ENCODE peak calls at places on chromosomes 12 and 14, in eight cellular contexts. V, H, D, R, Z, E, J and F are unnamed samples.

GRCh38 chr14:105179191-105179590 is 1.9 kb downstream of the NUDT14 start:
- DNase-seq in V (no peak), H (no peak), Z (no peak), R (no peak), J (no peak), E (no peak), D (no peak), F (no peak)

GRCh38 chr12:56510786-56511185 is 10.8 kb upstream of the RBMS2 start:
- DNase-seq in Z (no peak), V (no peak), R (no peak), H (no peak), J (no peak), E (no peak), D (no peak), F (no peak)

GRCh38 chr12:57806677-57807076 is 11.9 kb downstream of the AVIL start:
- DNase-seq in J (no peak), E (no peak), R (no peak), Z (no peak), H (no peak), D (no peak), V (no peak), F (no peak)

GRCh38 chr14:100827140-100827517 is 1.2 kb downstream of the MEG3 start:
- DNase-seq in E (no peak), J (no peak), V (no peak), Z (peak), D (no peak), R (peak), H (no peak), F (no peak)

GRCh38 chr12:47903927-47904646 is 707 bp downstream of the VDR start:
- DNase-seq in H (peak), J (no peak), V (no peak), E (no peak), R (peak), D (peak), Z (peak), F (no peak)

GRCh38 chr12:113239288-113239771 is 18.1 kb downstream of the TPCN1 start:
- DNase-seq in H (peak), R (no peak), E (no peak), V (no peak), Z (no peak), J (no peak), D (peak), F (no peak)

GRCh38 chr14:92630367-92630766 is 116.8 kb downstream of the RIN3 start:
- DNase-seq in J (no peak), D (peak), R (no peak), E (no peak), H (no peak), V (no peak), Z (no peak), F (no peak)

GRCh38 chr12:29611906-29612305 is 114.4 kb upstream of the OVCH1 start:
- DNase-seq in Z (peak), E (no peak), H (no peak), D (no peak), J (no peak), R (no peak), V (no peak), F (no peak)

GRCh38 chr12:91099373-91099772 is 11.9 kb downstream of the LUM start:
- DNase-seq in D (no peak), V (no peak), H (no peak), R (no peak), E (no peak), J (no peak), Z (no peak), F (no peak)

GRCh38 chr12:116982721-116983502 is 72.2 kb downstream of the FBXW8 start:
- DNase-seq in D (no peak), H (no peak), J (no peak), E (no peak), V (no peak), R (no peak), Z (peak), F (no peak)

GRCh38 chr12:124174406-124174805 is 120.5 kb upstream of the RFLNA start:
- DNase-seq in Z (peak), R (no peak), J (no peak), D (no peak), E (no peak), V (no peak), H (no peak), F (no peak)

GRCh38 chr12:130144256-130144655 is 18.0 kb upstream of the FZD10 start:
- DNase-seq in Z (no peak), D (no peak), R (no peak), E (no peak), V (no peak), J (no peak), H (no peak), F (no peak)

GRCh38 chr12:99367181-99367580 is 280.4 kb upstream of the GARIN6 start:
- DNase-seq in V (no peak), H (no peak), E (no peak), D (no peak), Z (no peak), J (no peak), R (no peak), F (no peak)

GRCh38 chr14:64187331-64187730 is 106.8 kb downstream of the ESR2 start:
- DNase-seq in J (no peak), R (no peak), V (no peak), E (no peak), Z (no peak), H (no peak), D (no peak), F (no peak)

GRCh38 chr12:108612788-108613282 is 15.0 kb upstream of the TMEM119 start:
- DNase-seq in R (no peak), E (no peak), D (no peak), Z (no peak), H (peak), J (no peak), V (no peak), F (no peak)

GRCh38 chr14:56855891-56856461 is 45.7 kb upstream of the OTX2 start:
- DNase-seq in Z (no peak), D (no peak), E (no peak), V (no peak), R (no peak), H (no peak), J (no peak), F (no peak)

GRCh38 chr12:99005601-99006000 is 360.5 kb downstream of the APAF1 start:
- DNase-seq in E (no peak), J (no peak), D (no peak), V (no peak), R (no peak), H (no peak), Z (no peak), F (no peak)

DNA sequence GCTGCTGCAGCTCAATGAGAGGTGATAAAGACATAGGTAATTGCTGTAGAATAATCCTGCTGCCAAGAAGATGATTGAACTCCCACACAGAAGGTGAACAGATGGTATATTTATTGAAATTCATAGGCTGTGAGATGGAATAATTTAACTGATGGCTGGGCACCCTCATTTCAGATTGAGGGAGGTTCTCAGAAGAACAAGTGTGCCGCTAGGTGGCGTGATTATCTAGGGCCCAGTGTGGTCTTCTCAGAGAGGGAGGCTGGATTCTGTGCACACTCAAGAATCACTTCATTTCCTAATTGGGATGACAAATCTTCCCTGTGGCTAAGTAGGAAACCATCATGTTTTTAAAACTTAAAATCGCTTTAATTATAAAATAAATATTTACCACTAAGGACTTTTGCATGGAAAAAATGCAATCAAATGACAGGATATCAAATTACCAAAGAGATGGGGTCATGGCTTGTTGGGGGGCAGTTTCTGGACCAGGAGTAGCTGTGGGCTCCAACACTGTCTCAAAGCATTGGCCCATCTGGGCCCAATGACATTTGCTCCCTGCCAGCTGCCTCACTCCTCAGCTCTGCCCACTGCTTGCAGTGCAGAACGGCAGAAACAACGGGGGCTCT is 132.3 kb downstream of the SNAPC1 start:
- DNase-seq in H (peak), E (no peak), R (peak), V (peak), D (no peak), J (peak), Z (peak), F (peak)
- TF ChIP-seq CTCF in H (peak), E (peak), R (peak), V (peak), D (no peak), J (peak), Z (peak), F (peak)

GRCh38 chr12:41680155-41680554 is 464.5 kb downstream of the GXYLT1 start:
- DNase-seq in Z (no peak), V (no peak), J (no peak), E (no peak), R (no peak), H (no peak), D (no peak), F (no peak)

GRCh38 chr12:41683513-41683912 is 461.2 kb downstream of the GXYLT1 start:
- DNase-seq in E (no peak), V (no peak), R (no peak), J (no peak), Z (no peak), H (no peak), D (no peak), F (no peak)

GRCh38 chr12:41683023-41683422 is 461.7 kb downstream of the GXYLT1 start:
- DNase-seq in H (no peak), Z (no peak), D (no peak), J (no peak), R (no peak), V (no peak), E (no peak), F (no peak)

GRCh38 chr12:41681898-41682297 is 462.8 kb downstream of the GXYLT1 start:
- DNase-seq in V (peak), J (no peak), H (no peak), D (no peak), E (no peak), R (no peak), Z (no peak), F (no peak)

DNA sequence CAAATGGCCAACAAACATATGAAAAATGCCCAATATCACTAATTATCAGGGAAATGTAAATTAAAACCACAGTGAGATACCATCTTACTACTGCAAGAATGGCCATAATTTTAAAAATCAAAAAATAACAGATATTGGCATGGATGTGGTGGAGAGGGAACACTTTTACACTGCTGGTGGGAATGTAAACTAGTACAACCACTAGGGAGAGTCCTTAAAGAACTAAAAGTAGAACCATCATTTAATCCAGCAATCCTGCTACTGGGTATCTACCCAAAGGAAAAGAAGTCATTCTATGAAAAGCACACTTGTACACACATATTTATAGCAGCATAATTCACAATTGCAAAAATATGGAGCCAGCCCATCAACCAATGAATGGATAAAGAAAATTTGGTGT is 459.7 kb downstream of the GXYLT1 start:
- DNase-seq in J (no peak), Z (no peak), E (no peak), R (no peak), D (no peak), H (no peak), V (no peak), F (no peak)
- TF ChIP-seq CTCF in J (no peak), Z (peak), E (no peak), R (no peak), D (peak), H (no peak), V (no peak), F (no peak)

DNA sequence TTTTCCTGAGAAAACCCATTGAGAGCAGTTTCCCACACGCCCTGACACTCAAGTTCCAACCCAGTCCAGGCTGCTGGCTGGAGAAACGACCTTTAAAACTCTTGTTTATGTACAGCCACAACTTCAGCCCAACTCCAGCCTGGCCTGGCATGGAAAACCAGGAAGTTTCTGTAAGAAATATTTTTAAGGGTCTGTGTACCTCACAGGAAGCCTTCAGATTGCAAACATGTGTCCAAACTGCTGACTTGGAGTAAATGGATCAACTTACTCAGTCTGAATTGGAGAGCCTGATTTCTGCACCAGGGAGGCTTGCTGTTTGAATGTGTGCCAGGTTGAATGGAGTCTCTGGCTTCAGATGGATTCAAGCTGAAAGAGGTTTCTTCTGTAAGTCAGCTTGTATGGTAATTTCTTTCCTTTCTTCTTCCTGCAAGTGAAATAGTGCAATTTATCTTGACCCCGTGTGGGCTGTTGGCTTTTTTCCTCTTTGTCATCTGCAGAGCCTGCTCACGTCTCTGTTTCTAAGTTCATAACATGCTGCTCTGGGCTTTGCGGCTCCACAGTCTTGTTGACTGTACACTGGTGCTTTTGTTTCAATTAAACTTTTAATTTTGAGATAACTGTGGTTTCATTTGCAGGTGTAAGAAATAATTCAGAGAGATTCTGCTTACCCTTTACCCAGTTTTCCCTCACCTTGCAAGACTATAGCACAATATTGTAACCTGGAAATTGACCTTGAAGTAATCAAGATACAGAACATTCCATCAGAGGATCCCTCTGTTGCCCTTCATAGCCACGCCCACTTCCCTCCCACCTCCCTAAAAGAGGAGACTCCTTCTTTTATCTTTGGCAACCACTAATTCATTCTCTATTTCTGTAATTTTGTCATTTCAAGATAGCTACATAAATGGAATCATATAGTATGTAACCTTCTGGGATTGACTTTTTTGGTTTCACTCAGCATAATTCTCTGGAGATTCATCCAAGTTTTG is 109.7 kb upstream of the PRMT8 start:
- DNase-seq in Z (peak), V (no peak), R (no peak), D (peak), H (no peak), E (no peak), J (no peak), F (no peak)
- TF ChIP-seq CTCF in Z (no peak), V (no peak), R (no peak), D (no peak), H (no peak), E (no peak), J (no peak), F (no peak)

GRCh38 chr12:14138495-14138894 is 157.1 kb upstream of the GRIN2B start:
- DNase-seq in D (no peak), Z (no peak), R (no peak), E (no peak), H (no peak), V (peak), J (no peak), F (no peak)
- TF ChIP-seq CTCF in D (no peak), Z (no peak), R (peak), E (no peak), H (no peak), V (peak), J (peak), F (no peak)

GRCh38 chr12:26863515-26863914 is 30.5 kb upstream of the ITPR2 start:
- DNase-seq in Z (peak), D (no peak), J (no peak), V (no peak), H (peak), E (no peak), R (peak), F (no peak)
- TF ChIP-seq CTCF in Z (peak), D (no peak), J (no peak), V (no peak), H (peak), E (no peak), R (peak), F (no peak)

DNA sequence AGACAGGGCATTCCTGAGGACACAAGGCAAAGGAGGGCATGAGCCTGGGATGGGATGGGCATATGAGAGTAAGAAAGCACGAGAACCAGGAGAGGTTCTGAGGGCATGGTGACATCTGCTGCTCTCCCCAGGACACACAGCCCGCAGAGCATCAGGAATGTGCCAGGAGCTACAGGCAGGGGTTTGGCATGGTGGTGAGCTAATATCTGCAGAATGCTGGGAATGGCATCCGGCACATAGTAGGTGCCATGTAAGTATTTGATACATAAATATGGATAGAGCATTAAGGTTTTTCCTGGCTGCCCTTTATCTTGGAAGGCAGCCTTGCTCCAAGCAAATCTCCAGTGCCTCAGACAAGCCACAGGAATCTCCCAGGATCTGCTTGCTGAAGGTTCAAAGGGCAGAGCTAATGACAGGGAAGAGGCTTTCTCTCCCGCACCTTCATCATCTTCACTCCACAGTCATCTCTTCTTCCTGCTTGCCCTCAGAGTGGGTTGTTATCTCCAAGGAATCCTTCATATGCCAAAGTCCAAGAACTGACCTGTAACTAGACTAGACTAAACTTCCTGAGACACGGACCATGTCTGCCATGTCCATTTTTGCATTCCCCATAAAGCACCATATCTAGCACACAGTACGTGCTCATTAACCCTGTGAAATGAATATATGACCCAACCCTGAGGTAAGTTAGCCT is 62.0 kb upstream of the SCN8A start:
- DNase-seq in D (no peak), R (no peak), V (no peak), H (no peak), Z (no peak), J (no peak), E (no peak), F (no peak)
- TF ChIP-seq CTCF in D (no peak), R (no peak), V (no peak), H (no peak), Z (no peak), J (no peak), E (no peak), F (no peak)

DNA sequence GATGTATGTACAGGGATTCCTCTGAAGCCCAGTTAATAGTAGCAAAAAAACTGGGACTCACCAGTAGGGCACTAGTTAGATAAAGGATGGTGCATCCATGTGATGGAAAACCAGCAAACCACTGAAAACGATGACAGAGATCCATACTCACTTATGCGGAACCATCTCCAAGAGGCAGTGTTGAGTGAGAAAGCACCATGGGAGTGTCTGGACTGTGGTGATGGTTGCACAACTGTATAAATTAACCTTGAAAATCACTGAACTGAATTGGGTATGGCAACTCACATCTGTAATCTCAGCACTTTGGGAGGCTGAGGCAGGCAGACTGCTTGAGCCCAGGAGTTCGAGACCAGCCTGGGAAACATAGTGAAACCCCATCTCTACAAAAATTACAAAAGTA is 53.6 kb upstream of the ZFP36L1 start:
- DNase-seq in V (no peak), R (no peak), E (no peak), H (no peak), Z (no peak), J (no peak), D (no peak), F (no peak)
- TF ChIP-seq CTCF in V (no peak), R (no peak), E (no peak), H (no peak), Z (no peak), J (no peak), D (no peak), F (no peak)

GRCh38 chr12:42370013-42370412 is 44.0 kb downstream of the PPHLN1 start:
- DNase-seq in Z (no peak), E (no peak), R (no peak), H (peak), D (no peak), V (no peak), J (no peak), F (no peak)

GRCh38 chr12:42373669-42374068 is 47.7 kb downstream of the PPHLN1 start:
- DNase-seq in R (no peak), J (no peak), H (no peak), V (no peak), Z (no peak), E (no peak), D (no peak), F (no peak)

DNA sequence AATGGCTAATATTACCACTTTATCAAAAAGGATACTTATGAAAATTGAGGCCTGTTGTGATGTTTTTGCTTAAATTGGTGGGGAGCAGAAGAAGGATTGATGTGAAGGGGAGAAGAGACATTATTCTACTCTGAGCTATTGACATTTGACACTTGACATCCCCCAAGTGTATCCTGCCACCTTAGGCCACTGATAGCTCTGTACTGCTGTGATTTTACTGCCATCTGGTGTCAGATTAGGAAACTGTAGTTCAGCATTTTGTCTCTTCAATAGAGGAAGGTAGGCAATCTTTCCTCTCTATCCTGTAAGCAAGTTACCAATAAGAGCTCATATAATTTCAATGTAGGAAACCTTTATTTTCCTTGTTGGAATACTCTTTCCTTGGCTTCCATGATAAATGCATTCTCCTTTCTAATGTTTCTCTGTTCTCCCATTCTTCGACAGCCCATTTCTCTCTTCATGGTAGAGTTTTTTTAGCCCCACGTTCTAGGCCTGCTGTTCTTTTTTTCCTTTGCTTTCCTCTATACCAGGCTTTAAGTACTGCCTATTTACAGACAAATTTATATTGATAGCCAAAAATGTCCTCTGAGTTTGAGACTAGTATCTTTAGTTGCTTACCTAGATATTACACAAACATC is 46.3 kb downstream of the PPHLN1 start:
- DNase-seq in H (peak), V (no peak), Z (peak), J (no peak), E (no peak), D (no peak), R (peak), F (no peak)
- TF ChIP-seq CTCF in H (peak), V (peak), Z (peak), J (peak), E (peak), D (peak), R (peak), F (peak)